ENCODE peak calls at places on chromosomes 6 and 20, in five cellular contexts. F, M, Z, A and R are unnamed samples.
A peak's percentile ranks its signal among the peaks of the same experiment; 100 is the strongest.

GRCh38 chr6:157314705-157315321 is 8.5 kb downstream of the TMEM242 start:
- DNase-seq in Z (no peak), A (no peak), F (no peak), M (no peak), R (peak; percentile 25)

GRCh38 chr6:134768936-134769335 is 181.0 kb downstream of the ALDH8A1 start:
- DNase-seq in F (no peak), M (no peak), A (no peak), Z (no peak), R (no peak)

GRCh38 chr6:32132110-32132509 is 2.0 kb upstream of the FKBPL start:
- DNase-seq in F (no peak), M (no peak), A (no peak), Z (no peak), R (no peak)

GRCh38 chr6:43988801-43989200 is 138.5 kb downstream of the MRPL14 start:
- DNase-seq in F (no peak), M (no peak), Z (no peak), A (no peak), R (no peak)

GRCh38 chr6:147154454-147154853 is 49.8 kb upstream of the STXBP5 start:
- DNase-seq in F (no peak), A (no peak), Z (no peak), M (no peak), R (no peak)

GRCh38 chr6:158026054-158026900 is 44.6 kb downstream of the SYNJ2 start:
- DNase-seq in Z (peak; percentile 81), F (peak; percentile 79), A (peak; percentile 92), M (peak; percentile 78), R (peak; percentile 84)

GRCh38 chr6:33236852-33237251 is 28.6 kb downstream of the RING1 start:
- DNase-seq in Z (no peak), A (no peak), M (no peak), F (no peak), R (no peak)

GRCh38 chr6:81476881-81477280 is 275.6 kb downstream of the TENT5A start:
- DNase-seq in M (no peak), F (no peak), Z (no peak), A (no peak), R (no peak)

GRCh38 chr6:24099181-24099580 is 26.8 kb upstream of the NRSN1 start:
- DNase-seq in Z (no peak), A (no peak), M (no peak), F (no peak), R (no peak)

GRCh38 chr20:25058797-25059486 is 1.0 kb upstream of the ACSS1 start:
- DNase-seq in Z (peak; percentile 76), A (peak; percentile 63), F (peak; percentile 26), M (peak; percentile 39), R (peak; percentile 56)
- H3K27ac ChIP-seq in Z (peak overlapping the region; percentile 95), A (peak overlapping the region; percentile 96), F (peak overlapping the region; percentile 93), M (peak overlapping the region; percentile 98), R (peak overlapping the region; percentile 63)

GRCh38 chr6:37131960-37132253 is 38.0 kb upstream of the PIM1 start:
- DNase-seq in M (no peak), Z (no peak), F (no peak), A (no peak), R (no peak)

GRCh38 chr6:37135835-37136694 is 33.9 kb upstream of the PIM1 start:
- DNase-seq in Z (no peak), A (no peak), F (no peak), M (no peak), R (peak; percentile 30)

GRCh38 chr6:37136821-37137200 is 33.1 kb upstream of the PIM1 start:
- DNase-seq in M (no peak), F (no peak), A (no peak), Z (no peak), R (no peak)

GRCh38 chr6:37137201-37137880 is 32.6 kb upstream of the PIM1 start:
- DNase-seq in M (no peak), F (no peak), Z (no peak), A (no peak), R (peak; percentile 98)

GRCh38 chr6:37134622-37135191 is 35.2 kb upstream of the PIM1 start:
- DNase-seq in Z (no peak), A (no peak), F (no peak), M (peak; percentile 74), R (peak; percentile 47)
- H3K4me3 ChIP-seq in Z (no peak overlapping the region), A (no peak overlapping the region), F (no peak overlapping the region), M (no peak overlapping the region), R (no peak overlapping the region)

DNA sequence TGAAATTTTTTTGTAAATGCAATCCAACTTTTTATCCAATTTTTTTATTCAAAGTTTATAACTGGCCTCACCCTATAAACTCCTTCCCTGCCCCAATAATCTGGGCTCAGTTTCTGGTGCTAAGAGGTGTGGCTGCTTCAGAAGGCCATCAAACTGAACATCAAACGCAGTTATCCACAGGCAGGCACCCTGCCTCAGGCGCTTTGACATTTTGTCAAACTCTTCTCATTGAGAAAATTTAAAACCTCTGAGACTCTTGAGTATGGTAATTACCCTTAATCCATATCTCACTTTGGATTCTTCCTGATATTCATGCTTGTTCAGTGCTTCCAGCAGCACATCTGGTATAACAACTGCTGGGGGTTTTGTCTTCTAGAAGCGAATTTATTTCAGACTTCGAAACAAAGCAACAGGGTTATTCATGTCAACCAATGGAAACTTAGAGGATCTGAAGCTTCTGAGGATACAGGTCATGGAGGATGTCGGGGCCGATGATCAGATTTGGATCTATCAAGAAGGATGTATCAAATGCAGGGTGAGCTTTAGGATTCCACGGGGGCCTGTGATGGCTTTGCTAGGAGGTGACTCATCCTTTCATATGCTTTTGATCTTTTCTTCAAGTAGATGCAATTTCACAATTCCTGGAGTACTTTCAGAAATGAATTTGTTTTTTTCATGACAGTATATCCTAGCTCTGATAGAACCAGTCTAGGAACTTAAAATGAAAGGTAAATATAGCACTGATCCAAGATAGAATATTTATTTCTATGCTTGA is 68.1 kb downstream of the RTN4IP1 start:
- DNase-seq in Z (no peak), M (no peak), A (no peak), F (no peak), R (no peak)
- H3K27ac ChIP-seq in Z (no peak overlapping the region), M (no peak overlapping the region), A (no peak overlapping the region), F (no peak overlapping the region), R (no peak overlapping the region)

DNA sequence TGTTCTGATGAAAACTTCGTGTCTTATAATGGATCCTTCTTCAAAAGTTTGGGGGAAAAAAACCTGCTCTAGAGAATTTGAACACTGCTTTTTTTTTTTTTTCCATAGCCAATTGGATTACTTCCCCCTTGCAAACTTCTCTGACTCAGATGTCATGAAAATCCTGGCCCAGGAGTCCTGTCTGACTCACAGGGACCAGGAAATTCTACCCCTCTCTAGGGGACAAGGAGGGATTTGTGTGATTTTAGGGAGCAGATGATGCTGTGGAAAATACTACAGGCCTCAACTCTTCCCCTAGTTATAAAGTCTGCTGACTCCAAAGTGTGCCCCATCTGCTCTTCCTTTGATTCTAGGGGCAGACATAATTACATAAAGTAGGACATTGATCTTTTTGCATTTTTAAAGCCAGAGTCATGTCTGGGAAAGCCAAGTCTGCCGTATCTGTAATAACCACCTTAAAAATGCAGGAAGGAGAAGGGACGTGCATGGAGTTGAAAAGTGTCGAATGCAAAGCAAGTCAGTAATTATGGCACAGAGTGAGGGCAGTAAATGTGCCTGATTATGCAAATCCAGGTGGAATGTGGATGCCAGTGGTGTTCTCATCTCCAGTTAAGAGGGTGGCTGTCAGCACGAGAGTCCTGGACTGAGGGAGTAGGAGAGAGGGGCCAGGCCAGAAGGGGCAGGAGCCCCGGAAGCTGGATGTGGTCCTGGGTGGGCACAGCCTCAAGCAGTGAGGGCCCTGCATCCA is 144.3 kb upstream of the SULF2 start:
- DNase-seq in M (no peak), A (no peak), Z (no peak), F (no peak), R (peak; percentile 99)
- H3K4me3 ChIP-seq in M (no peak overlapping the region), A (no peak overlapping the region), Z (no peak overlapping the region), F (no peak overlapping the region), R (no peak overlapping the region)

DNA sequence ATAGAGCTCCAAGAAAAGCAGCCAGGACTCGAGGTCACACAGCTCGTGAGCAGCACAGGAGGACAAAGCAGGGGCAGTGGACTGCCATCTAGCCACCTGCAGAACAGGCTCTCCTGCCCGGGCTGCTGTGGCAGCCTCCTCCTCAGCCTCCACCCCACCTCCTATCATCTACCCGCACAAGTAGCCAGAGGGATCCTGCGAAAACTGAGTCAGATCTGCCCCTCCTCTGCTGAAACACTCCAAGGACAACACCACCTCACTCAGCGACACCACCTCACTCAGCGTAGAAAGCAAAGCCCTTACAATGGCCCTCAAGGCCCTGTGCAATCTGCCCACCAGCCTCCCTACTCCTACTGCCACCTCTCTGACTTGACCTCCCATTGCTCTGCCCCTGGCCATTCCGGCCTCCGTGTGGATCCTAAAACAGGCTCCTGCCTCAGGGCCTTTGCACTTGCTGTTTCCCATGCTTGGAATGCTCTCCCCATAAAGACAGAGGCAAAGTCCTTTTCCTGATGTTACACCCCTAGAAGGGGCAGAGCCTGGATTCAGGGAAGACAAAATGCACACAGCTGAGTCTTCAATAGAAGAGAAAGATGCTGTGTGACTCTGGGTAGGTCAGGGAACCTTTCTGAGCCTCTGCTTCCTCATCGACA is 19.3 kb downstream of the PREX1 start:
- DNase-seq in A (no peak), M (no peak), Z (no peak), F (no peak), R (no peak)
- H3K27ac ChIP-seq in A (no peak overlapping the region), M (no peak overlapping the region), Z (no peak overlapping the region), F (peak overlapping the region; percentile 93), R (no peak overlapping the region)